ENCODE peak calls at places on chromosomes 16 and 17, in seven cellular contexts. One of them, this sample, is unnamed.

GRCh38 chr17:82505296-82505695 is 14.2 kb upstream of the FOXK2 start:
- DNase-seq in SK-N-DZ: no peak
- DNase-seq in T1000: no peak
- DNase-seq in heart left ventricle: no peak
- DNase-seq in NCI-H1436 treated with DMSO at 0.1 percent for 48 hours: no peak
- DNase-seq in brain microvascular endothelial cell: no peak
- DNase-seq in HFF-Myc: no peak
- DNase-seq in this sample: no peak

GRCh38 chr16:29743827-29744531 is 1.8 kb downstream of the C16orf54 start:
- DNase-seq in heart left ventricle: no peak
- DNase-seq in brain microvascular endothelial cell: no peak
- DNase-seq in T1000: no peak
- DNase-seq in SK-N-DZ: no peak
- DNase-seq in NCI-H1436 treated with DMSO at 0.1 percent for 48 hours: no peak
- DNase-seq in HFF-Myc: no peak
- DNase-seq in this sample: no peak

GRCh38 chr16:51154271-51155171 is 3.5 kb upstream of the SALL1 start:
- DNase-seq in HFF-Myc: no peak
- DNase-seq in heart left ventricle: no peak
- DNase-seq in SK-N-DZ: no peak
- DNase-seq in T1000: no peak
- DNase-seq in NCI-H1436 treated with DMSO at 0.1 percent for 48 hours: no peak
- DNase-seq in brain microvascular endothelial cell: no peak
- DNase-seq in this sample: peak; percentile 25

GRCh38 chr17:56478836-56479447 is 114.6 kb upstream of the NOG start:
- DNase-seq in T1000: no peak
- DNase-seq in brain microvascular endothelial cell: peak; percentile 9
- DNase-seq in heart left ventricle: no peak
- DNase-seq in NCI-H1436 treated with DMSO at 0.1 percent for 48 hours: no peak
- DNase-seq in SK-N-DZ: peak; percentile 25
- DNase-seq in HFF-Myc: no peak
- DNase-seq in this sample: no peak

GRCh38 chr17:76546556-76547182 is 6.8 kb downstream of the PRCD start:
- DNase-seq in HFF-Myc: no peak
- DNase-seq in T1000: peak; percentile 63
- DNase-seq in heart left ventricle: no peak
- DNase-seq in brain microvascular endothelial cell: peak; percentile 98
- DNase-seq in SK-N-DZ: no peak
- DNase-seq in NCI-H1436 treated with DMSO at 0.1 percent for 48 hours: no peak
- DNase-seq in this sample: no peak

GRCh38 chr17:19306160-19307111 is 56.1 kb downstream of the B9D1 start:
- DNase-seq in T1000: no peak
- DNase-seq in brain microvascular endothelial cell: no peak
- DNase-seq in SK-N-DZ: no peak
- DNase-seq in heart left ventricle: no peak
- DNase-seq in HFF-Myc: no peak
- DNase-seq in NCI-H1436 treated with DMSO at 0.1 percent for 48 hours: no peak
- DNase-seq in this sample: no peak

GRCh38 chr17:80987941-80988461 is 3.6 kb upstream of the CHMP6 start:
- DNase-seq in brain microvascular endothelial cell: no peak
- DNase-seq in HFF-Myc: no peak
- DNase-seq in heart left ventricle: peak; percentile 7
- DNase-seq in NCI-H1436 treated with DMSO at 0.1 percent for 48 hours: no peak
- DNase-seq in SK-N-DZ: no peak
- DNase-seq in T1000: no peak
- DNase-seq in this sample: no peak

GRCh38 chr17:1367351-1367745 is 32.7 kb downstream of the YWHAE start:
- DNase-seq in SK-N-DZ: no peak
- DNase-seq in HFF-Myc: no peak
- DNase-seq in heart left ventricle: no peak
- DNase-seq in T1000: no peak
- DNase-seq in brain microvascular endothelial cell: no peak
- DNase-seq in NCI-H1436 treated with DMSO at 0.1 percent for 48 hours: no peak
- DNase-seq in this sample: no peak

GRCh38 chr17:9645858-9646555 is 690 bp downstream of the USP43 start:
- DNase-seq in HFF-Myc: no peak
- DNase-seq in T1000: no peak
- DNase-seq in brain microvascular endothelial cell: no peak
- DNase-seq in NCI-H1436 treated with DMSO at 0.1 percent for 48 hours: no peak
- DNase-seq in heart left ventricle: no peak
- DNase-seq in SK-N-DZ: no peak
- DNase-seq in this sample: peak; percentile 30

This sample was measured in neural crest cell.